ENCODE peak calls at places on chromosomes 6 and 20, in eight cellular contexts. P, J, K, C, Q, V, W and B are unnamed samples.

GRCh38 chr20:24109008-24109407 is 120.4 kb upstream of the GGTLC1 start:
- DNase-seq in P (peak), J (no peak), K (no peak), C (no peak), Q (no peak), V (peak), W (no peak), B (no peak)

GRCh38 chr6:31620586-31621319 is at the start of gene PRRC2A:
- DNase-seq in P (peak), J (no peak), K (peak), C (no peak), Q (no peak), V (peak), W (no peak), B (no peak)

GRCh38 chr20:47111576-47111975 is 216.9 kb downstream of the EYA2 start:
- DNase-seq in P (no peak), J (no peak), K (no peak), C (no peak), Q (no peak), V (no peak), W (no peak), B (no peak)

GRCh38 chr20:45229264-45230056 is 8.3 kb downstream of the SEMG2 start:
- DNase-seq in P (peak), J (no peak), K (peak), C (no peak), Q (peak), V (peak), W (no peak), B (no peak)

GRCh38 chr20:49293122-49293521 is 15.3 kb upstream of the ZNFX1 start:
- DNase-seq in P (no peak), J (no peak), K (no peak), C (no peak), Q (no peak), V (no peak), W (no peak), B (no peak)

GRCh38 chr6:17945111-17945510 is 42.3 kb downstream of the KIF13A start:
- DNase-seq in P (no peak), J (no peak), K (no peak), C (peak), Q (no peak), V (no peak), W (no peak), B (no peak)

GRCh38 chr6:165571068-165571682 is 91.9 kb downstream of the PDE10A start:
- DNase-seq in P (no peak), J (no peak), K (no peak), C (peak), Q (no peak), V (no peak), W (no peak), B (no peak)

GRCh38 chr6:21595951-21596378 is 2.4 kb downstream of the SOX4 start:
- DNase-seq in P (no peak), J (no peak), K (no peak), C (no peak), Q (no peak), V (no peak), W (no peak), B (no peak)

GRCh38 chr6:6679633-6680032 is 91.1 kb downstream of the LY86 start:
- DNase-seq in P (no peak), J (no peak), K (no peak), C (no peak), Q (no peak), V (no peak), W (no peak), B (no peak)

GRCh38 chr20:62875419-62876355 is 14.1 kb upstream of the TCFL5 start:
- DNase-seq in P (peak), J (no peak), K (peak), C (peak), Q (no peak), V (no peak), W (peak), B (peak)

GRCh38 chr20:316316-317068 is 8.9 kb upstream of the SOX12 start:
- DNase-seq in P (no peak), J (no peak), K (no peak), C (peak), Q (no peak), V (no peak), W (no peak), B (no peak)

GRCh38 chr6:142824491-142824890 is 120.5 kb downstream of the HIVEP2 start:
- DNase-seq in P (no peak), J (no peak), K (no peak), C (no peak), Q (no peak), V (no peak), W (no peak), B (no peak)

GRCh38 chr6:43268782-43269272 is 25.5 kb downstream of the TTBK1 start:
- DNase-seq in P (no peak), J (no peak), K (no peak), C (no peak), Q (no peak), V (no peak), W (no peak), B (no peak)

GRCh38 chr20:35515949-35516645 is 13.4 kb downstream of the C20orf173 start:
- DNase-seq in P (no peak), J (peak), K (no peak), C (peak), Q (no peak), V (no peak), W (no peak), B (no peak)

GRCh38 chr6:37449984-37450383 is 17.0 kb downstream of the CMTR1 start:
- DNase-seq in P (no peak), J (no peak), K (no peak), C (no peak), Q (no peak), V (no peak), W (no peak), B (no peak)

GRCh38 chr6:37442416-37443218 is 9.6 kb downstream of the CMTR1 start:
- DNase-seq in P (peak), J (no peak), K (no peak), C (no peak), Q (no peak), V (no peak), W (no peak), B (no peak)

GRCh38 chr20:1108437-1108920 is 9.9 kb upstream of the PSMF1 start:
- DNase-seq in P (peak), J (peak), K (peak), C (no peak), Q (no peak), V (peak), W (no peak), B (peak)

GRCh38 chr6:88263591-88263990 is 97.4 kb upstream of the CNR1 start:
- DNase-seq in P (no peak), J (no peak), K (no peak), C (no peak), Q (no peak), V (no peak), W (no peak), B (no peak)

GRCh38 chr6:5126214-5126613 is 41.1 kb downstream of the PPP1R3G start:
- DNase-seq in P (no peak), J (no peak), K (no peak), C (peak), Q (no peak), V (no peak), W (no peak), B (no peak)

GRCh38 chr20:38298768-38299288 is 5.1 kb upstream of the BPI start:
- DNase-seq in P (no peak), J (no peak), K (peak), C (no peak), Q (no peak), V (no peak), W (peak), B (peak)

GRCh38 chr20:49636447-49636846 is 68.5 kb upstream of the PTGIS start:
- DNase-seq in P (no peak), J (no peak), K (no peak), C (no peak), Q (no peak), V (no peak), W (no peak), B (no peak)

GRCh38 chr6:166933396-166933795 is 23.0 kb downstream of the RNASET2 start:
- DNase-seq in P (no peak), J (no peak), K (no peak), C (no peak), Q (no peak), V (no peak), W (no peak), B (no peak)

GRCh38 chr6:4316867-4317400 is 181.6 kb upstream of the ECI2 start:
- DNase-seq in P (peak), J (peak), K (peak), C (peak), Q (no peak), V (no peak), W (no peak), B (no peak)

GRCh38 chr6:148595550-148595949 is 151.3 kb upstream of the UST start:
- DNase-seq in P (no peak), J (no peak), K (no peak), C (no peak), Q (no peak), V (no peak), W (no peak), B (no peak)

GRCh38 chr6:107973594-107973993 is 15.6 kb upstream of the SEC63 start:
- DNase-seq in P (peak), J (no peak), K (no peak), C (no peak), Q (no peak), V (no peak), W (no peak), B (no peak)

GRCh38 chr6:62445521-62445920 is 159.5 kb upstream of the KHDRBS2 start:
- DNase-seq in P (no peak), J (no peak), K (no peak), C (no peak), Q (no peak), V (no peak), W (no peak), B (no peak)